ENCODE peak calls at places on chromosome 2, in four cellular contexts. X is H1, K is SK-N-SH, Y is K562. C is an unnamed sample.

GRCh38 chr2:205539603-205540002 is 142.7 kb upstream of the NRP2 start:
- DNase-seq in X (no peak), K (no peak), Y (peak), C (no peak)

GRCh38 chr2:202693503-202693902 is 58.7 kb downstream of the FAM117B start:
- DNase-seq in X (no peak), K (no peak), Y (no peak), C (no peak)

GRCh38 chr2:41934323-41935003 is 113.4 kb upstream of the PKDCC start:
- DNase-seq in X (no peak), K (no peak), Y (peak), C (no peak)

GRCh38 chr2:46479265-46479664 is at the start of gene TMEM247:
- DNase-seq in X (no peak), K (no peak), Y (no peak), C (no peak)

GRCh38 chr2:206989306-206989705 is 50.0 kb downstream of the CPO start:
- DNase-seq in X (peak), K (peak), Y (peak), C (peak)

GRCh38 chr2:200040251-200040650 is 84.9 kb downstream of the MAIP1 start:
- DNase-seq in X (no peak), K (no peak), Y (no peak), C (no peak)

GRCh38 chr2:219025637-219026585 is 15.4 kb downstream of the CFAP65 start:
- DNase-seq in X (no peak), K (no peak), Y (no peak), C (no peak)

GRCh38 chr2:239787651-239788050 is 237.5 kb downstream of the NDUFA10 start:
- DNase-seq in X (no peak), K (no peak), Y (no peak), C (no peak)

GRCh38 chr2:168470188-168470879 is 14.3 kb downstream of the CERS6 start:
- DNase-seq in X (no peak), K (no peak), Y (no peak), C (no peak)

GRCh38 chr2:119383410-119384140 is 16.8 kb downstream of the DBI start:
- DNase-seq in X (no peak), K (no peak), Y (no peak), C (no peak)

GRCh38 chr2:174339971-174340399 is 5.2 kb downstream of the SP9 start:
- DNase-seq in X (no peak), K (no peak), Y (no peak), C (no peak)

GRCh38 chr2:19312949-19313348 is 45.5 kb downstream of the OSR1 start:
- DNase-seq in X (no peak), K (peak), Y (no peak), C (no peak)

GRCh38 chr2:28318462-28319117 is 74.1 kb upstream of the FOSL2 start:
- DNase-seq in X (no peak), K (no peak), Y (no peak), C (no peak)

GRCh38 chr2:53448591-53448990 is 319.0 kb upstream of the CHAC2 start:
- DNase-seq in X (no peak), K (no peak), Y (no peak), C (no peak)
- TF ChIP-seq TEAD4 in X (no peak), K (no peak), Y (no peak), C (no peak)

GRCh38 chr2:150125188-150125587 is 362.3 kb downstream of the RND3 start:
- DNase-seq in X (no peak), K (no peak), Y (no peak), C (no peak)
- TF ChIP-seq TEAD4 in X (no peak), K (no peak), Y (no peak), C (no peak)

DNA sequence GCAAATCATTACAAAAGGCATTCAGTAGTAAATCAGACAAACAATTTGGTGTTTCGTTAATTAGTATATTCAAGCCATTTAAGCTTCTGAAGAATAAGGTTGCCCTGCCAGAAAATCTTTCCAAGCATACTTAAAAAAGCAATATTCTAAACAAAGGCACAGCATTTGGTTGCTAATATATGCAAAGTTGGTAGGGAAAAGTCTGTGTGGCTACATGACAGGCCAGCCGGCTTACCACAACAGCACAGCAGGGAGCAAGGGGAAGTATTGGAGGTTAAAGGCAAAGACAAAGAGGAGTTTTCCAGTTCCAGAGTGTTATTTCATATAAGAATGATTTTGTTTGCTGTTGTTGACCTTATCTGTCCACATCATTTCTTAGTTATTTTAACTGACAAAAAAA is 282.3 kb downstream of the MBD5 start:
- DNase-seq in X (peak), K (no peak), Y (no peak), C (peak)
- TF ChIP-seq TEAD4 in X (no peak), K (no peak), Y (no peak), C (no peak)

DNA sequence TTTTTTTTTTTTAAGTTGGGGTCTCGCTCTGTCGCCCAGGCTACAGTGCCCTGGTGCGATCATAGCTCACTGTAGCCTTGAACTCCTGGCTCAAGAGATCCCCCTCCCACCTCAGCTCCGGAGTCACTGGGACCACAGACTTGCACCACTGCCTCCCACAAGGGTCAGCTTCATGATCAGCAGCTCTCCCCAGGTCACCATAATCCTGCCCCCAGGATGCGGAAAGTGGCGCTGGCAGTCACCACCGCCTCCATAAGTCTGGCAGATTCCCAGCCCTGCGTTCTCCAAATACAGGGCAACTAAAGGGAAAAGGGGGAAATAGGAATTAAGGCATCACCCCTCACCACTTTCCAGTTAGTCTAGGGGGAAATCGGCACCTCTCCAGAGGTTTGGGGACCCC is 5.2 kb upstream of the ARID5A start:
- DNase-seq in X (no peak), K (no peak), Y (no peak), C (no peak)
- TF ChIP-seq TEAD4 in X (no peak), K (no peak), Y (no peak), C (no peak)

GRCh38 chr2:102194609-102195268 is 7.9 kb downstream of the IL1RL2 start:
- DNase-seq in X (no peak), K (no peak), Y (no peak), C (no peak)

GRCh38 chr2:102200539-102200938 is 13.7 kb downstream of the IL1RL2 start:
- DNase-seq in X (no peak), K (no peak), Y (no peak), C (no peak)

GRCh38 chr2:102193074-102193473 is 6.3 kb downstream of the IL1RL2 start:
- DNase-seq in X (no peak), K (no peak), Y (no peak), C (no peak)

DNA sequence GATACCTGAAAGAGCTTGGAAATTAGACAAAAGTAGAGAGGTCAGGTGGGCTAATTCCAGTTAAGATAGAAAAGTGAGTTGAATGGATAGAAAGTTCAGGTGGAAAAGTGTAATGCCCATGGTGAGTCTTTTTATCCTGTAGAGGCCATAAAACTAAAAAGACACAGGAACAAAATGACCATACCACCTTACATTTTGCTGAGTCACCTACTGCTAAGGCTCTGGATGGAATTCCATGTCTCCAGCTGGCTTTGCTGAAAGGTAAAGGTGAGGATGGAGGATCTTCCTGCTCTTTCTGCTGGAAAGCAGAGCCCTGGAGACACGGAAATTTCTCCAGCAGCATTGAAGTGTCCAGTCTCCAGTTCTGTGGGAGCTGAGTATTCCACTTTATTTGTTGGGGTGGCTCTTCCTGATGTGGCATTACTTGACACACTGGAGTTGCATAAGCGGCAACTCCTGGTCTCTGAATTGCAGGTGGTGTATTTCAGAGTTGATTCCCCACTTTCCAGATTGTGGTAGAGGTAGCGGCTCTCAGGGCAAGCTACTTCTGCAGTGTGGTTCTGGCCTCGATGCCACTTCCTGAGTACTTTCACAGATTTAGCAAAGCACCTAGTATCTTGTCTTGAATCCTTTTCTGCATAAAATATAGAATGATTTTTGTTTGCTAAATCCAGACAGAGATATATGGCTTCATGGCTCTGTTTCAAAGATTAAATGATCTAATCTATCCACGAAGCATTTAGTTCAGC is 10.7 kb downstream of the IL1RL2 start:
- DNase-seq in X (no peak), K (no peak), Y (no peak), C (no peak)
- TF ChIP-seq TEAD4 in X (no peak), K (no peak), Y (no peak), C (no peak)

DNA sequence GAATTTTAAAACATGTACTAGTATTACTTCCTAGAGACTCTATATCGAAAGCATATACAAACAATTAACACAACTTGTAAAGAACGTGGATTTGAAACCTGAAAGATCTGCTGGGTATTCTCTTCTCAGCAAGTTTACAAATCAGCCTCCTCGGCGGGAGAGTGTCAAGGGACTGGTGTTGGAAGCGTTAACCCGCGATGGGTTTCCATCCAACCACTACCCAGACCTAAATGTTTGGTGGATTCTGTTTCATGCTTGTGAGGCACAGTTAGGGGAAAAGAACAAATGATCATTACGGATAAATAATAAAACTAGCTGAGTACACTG is 770 bp downstream of the C2orf42 start:
- DNase-seq in X (no peak), K (peak), Y (peak), C (no peak)
- TF ChIP-seq TEAD4 in X (no peak), K (no peak), Y (no peak), C (no peak)

GRCh38 chr2:183204397-183204796 is 80.2 kb downstream of the NUP35 start:
- DNase-seq in X (no peak), K (no peak), Y (no peak), C (no peak)

GRCh38 chr2:183209395-183210028 is 85.3 kb downstream of the NUP35 start:
- DNase-seq in X (no peak), K (no peak), Y (no peak), C (peak)

DNA sequence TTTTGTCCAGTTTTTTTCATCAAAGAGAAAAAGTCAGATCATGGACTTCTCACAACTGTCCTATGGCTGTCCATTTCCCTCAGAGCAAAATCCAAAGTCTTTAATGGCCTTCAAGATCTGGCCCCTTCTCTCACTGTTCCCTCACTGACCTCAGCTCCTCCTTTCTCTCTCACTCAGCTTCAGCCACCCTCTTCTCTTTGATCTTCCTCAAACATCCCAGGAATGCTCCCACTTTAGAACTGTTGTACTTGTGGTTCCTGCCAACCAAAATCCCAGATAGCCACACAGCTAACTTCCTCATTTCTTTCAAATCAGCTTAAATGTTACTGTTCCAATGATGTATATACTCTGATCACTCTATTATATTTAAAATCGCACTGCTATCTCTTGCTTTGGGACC is 82.9 kb downstream of the NUP35 start:
- DNase-seq in X (no peak), K (no peak), Y (peak), C (no peak)
- TF ChIP-seq TEAD4 in X (no peak), K (no peak), Y (no peak), C (no peak)

DNA sequence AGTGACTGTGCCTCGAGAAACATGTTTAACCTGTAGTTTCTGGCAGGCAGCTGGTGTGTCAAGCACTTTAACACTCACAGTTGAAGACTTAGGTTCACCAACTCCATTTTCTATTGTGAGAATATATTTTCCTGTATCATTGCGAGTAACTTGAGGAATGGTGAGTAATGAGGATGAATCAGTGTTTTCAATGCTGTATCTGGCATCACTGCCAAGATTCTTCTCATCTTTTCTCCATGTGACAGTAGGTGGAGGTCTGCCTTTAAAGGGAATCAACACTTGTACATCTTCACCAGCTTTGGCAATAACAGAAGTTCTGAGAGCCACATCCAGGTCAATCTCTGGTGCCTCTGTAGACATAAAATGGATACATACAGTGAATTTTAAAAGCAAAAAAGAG is 72.8 kb downstream of the PLEKHA3 start:
- DNase-seq in X (no peak), K (no peak), Y (no peak), C (no peak)
- TF ChIP-seq TEAD4 in X (no peak), K (peak), Y (no peak), C (no peak)

GRCh38 chr2:40160730-40161129 is 291.2 kb downstream of the SLC8A1 start:
- DNase-seq in X (no peak), K (no peak), Y (no peak), C (no peak)
- TF ChIP-seq TEAD4 in X (no peak), K (no peak), Y (no peak), C (no peak)

GRCh38 chr2:135066710-135067109 is 14.6 kb downstream of the RAB3GAP1 start:
- DNase-seq in X (no peak), K (no peak), Y (no peak), C (no peak)
- TF ChIP-seq TEAD4 in X (no peak), K (no peak), Y (no peak), C (no peak)

C was measured in WTC11.